ENCODE peak calls at places on chromosomes 11 and 22, in seven cellular contexts. P is left lung, E is fibroblast of mammary gland, G is right lobe of liver, M is colonic mucosa, C is stomach, T is mammary epithelial cell. Y is an unnamed sample.

GRCh38 chr11:30423886-30424285 is 101.0 kb downstream of the ARL14EP start:
- DNase-seq in G (no peak), E (no peak), T (no peak), P (no peak), C (no peak), M (no peak), Y (no peak)

GRCh38 chr11:61083601-61084147 is 18.6 kb upstream of the CD5 start:
- DNase-seq in P (peak; percentile 35), M (no peak), G (no peak), T (no peak), E (no peak), C (no peak), Y (no peak)

GRCh38 chr11:100932474-100933100 is 197.0 kb downstream of the PGR start:
- DNase-seq in P (no peak), E (peak; percentile 57), M (no peak), G (no peak), C (no peak), T (peak; percentile 26), Y (peak; percentile 56)

GRCh38 chr11:130652671-130653335 is 204.4 kb downstream of the ADAMTS15 start:
- DNase-seq in G (peak; percentile 82), E (peak; percentile 96), M (no peak), C (peak; percentile 39), P (no peak), T (no peak), Y (peak; percentile 98)

GRCh38 chr11:72418834-72419560 is 15.3 kb downstream of the CLPB start:
- DNase-seq in T (no peak), G (no peak), P (no peak), C (no peak), E (no peak), M (no peak), Y (no peak)

GRCh38 chr11:72141066-72141465 is 5.5 kb downstream of the FOLR3 start:
- DNase-seq in T (peak; percentile 92), P (no peak), M (no peak), G (no peak), E (peak; percentile 94), C (no peak), Y (peak; percentile 76)

GRCh38 chr22:23382796-23383195 is 197.3 kb downstream of the IGLL1 start:
- DNase-seq in E (no peak), M (no peak), P (no peak), C (no peak), T (no peak), G (peak; percentile 14), Y (no peak)

GRCh38 chr11:111913997-111914396 is 1.5 kb downstream of the HSPB2 start:
- DNase-seq in C (no peak), E (peak; percentile 69), M (no peak), G (no peak), T (no peak), P (no peak), Y (peak; percentile 60)

GRCh38 chr11:46026616-46027293 is 94.5 kb downstream of the PHF21A start:
- DNase-seq in P (no peak), G (no peak), E (peak; percentile 49), C (no peak), T (peak; percentile 18), M (no peak), Y (peak; percentile 48)

GRCh38 chr11:31173926-31174680 is 195.4 kb downstream of the DCDC1 start:
- DNase-seq in G (no peak), T (no peak), P (no peak), M (no peak), E (no peak), C (no peak), Y (no peak)

GRCh38 chr11:45933131-45933821 is 10.8 kb downstream of the LARGE2 start:
- DNase-seq in T (peak; percentile 40), C (peak; percentile 79), G (peak; percentile 78), P (peak; percentile 68), M (no peak), E (peak; percentile 52), Y (no peak)

DNA sequence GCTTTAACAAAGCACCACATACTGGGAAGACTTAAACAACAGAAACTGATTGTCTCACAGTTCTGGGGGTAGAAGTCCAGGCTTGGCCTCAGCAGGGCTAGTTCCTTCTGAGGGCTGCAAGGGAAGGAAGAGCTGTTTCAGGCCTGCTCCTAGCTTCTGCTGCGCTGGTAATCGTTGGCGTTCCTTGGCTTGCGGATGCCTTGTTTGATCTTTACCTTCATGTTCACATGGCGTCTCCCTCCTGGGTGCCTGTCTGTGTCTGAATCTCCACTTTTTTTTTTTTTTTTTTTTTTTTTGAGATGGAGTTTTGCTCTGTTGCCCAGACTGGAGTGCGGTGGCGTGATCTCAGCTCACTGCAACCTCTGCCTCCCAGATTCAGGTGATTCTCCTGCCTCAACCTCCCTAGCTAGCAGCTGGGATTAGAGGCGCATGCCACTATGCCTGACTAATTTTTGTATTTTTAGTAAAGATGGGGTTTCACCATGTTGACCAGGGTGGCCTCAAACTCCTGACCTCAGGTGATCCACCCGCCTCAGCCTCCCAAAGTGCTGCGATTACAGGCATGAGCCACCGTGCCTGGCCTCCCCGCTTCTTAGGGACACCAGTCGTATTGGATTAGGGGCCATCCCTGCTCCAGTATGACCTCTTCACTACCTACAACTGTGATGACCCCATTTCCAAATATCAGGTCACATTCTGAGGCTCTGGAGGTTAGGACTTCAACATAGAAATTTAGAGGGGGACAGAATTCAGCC is 11.0 kb downstream of the SSTR3 start:
- DNase-seq in M (no peak), E (no peak), C (no peak), G (no peak), P (peak; percentile 33), T (no peak), Y (no peak)
- H3K4me3 ChIP-seq in M (no peak overlapping the region), E (no peak overlapping the region), C (no peak overlapping the region), G (no peak overlapping the region), P (no peak overlapping the region), T (no peak overlapping the region), Y (no peak overlapping the region)

DNA sequence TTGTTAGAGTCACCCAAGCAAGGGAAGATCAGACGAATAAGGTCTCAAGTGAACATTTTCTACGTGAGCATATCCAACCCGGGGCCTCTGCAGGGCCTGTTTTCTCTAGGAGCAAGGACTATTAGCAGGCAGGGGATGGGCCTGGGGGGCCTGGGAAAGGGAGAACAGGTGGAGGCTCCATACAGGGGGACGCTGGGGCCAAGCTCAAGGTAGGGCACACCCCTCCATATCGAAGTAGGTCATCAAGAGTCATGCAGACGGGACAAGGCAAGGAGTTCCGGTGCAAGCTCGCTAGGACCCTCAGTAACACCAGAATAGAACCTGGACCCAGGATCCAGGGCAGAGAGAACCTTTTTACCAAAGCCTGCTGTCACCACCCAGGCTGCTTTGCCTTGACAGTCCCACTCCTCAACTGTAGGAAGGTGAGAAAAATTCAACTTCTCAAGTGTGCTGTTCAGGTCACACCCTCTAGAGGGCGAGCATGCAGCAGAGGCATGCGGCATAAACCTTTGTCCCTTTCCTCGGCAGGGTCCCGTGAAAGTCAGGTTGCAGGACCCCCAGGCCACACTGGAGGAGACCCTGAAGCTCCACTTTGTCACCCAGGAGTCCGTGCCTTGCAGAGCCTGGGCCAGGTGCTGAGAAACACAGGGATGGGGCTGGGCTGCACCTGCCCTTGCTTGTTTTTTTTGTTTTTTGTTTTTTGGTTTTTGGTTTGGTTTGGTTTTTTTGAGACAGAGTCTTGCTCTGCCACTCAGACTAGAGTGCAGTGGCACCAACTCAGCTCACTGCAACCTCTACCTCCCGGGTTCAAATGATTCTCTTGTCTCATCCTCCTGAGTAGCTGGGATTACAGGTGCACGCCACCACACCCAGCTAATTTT is 8.6 kb upstream of the APOBEC3B start:
- DNase-seq in G (no peak), T (no peak), C (peak; percentile 64), E (peak; percentile 8), P (no peak), M (peak; percentile 53), Y (peak; percentile 10)
- TF ChIP-seq CTCF in G (peak; percentile 68), T (peak; percentile 89), C (no peak), E (peak; percentile 67), P (peak; percentile 70), M (peak; percentile 46), Y (peak; percentile 69)

DNA sequence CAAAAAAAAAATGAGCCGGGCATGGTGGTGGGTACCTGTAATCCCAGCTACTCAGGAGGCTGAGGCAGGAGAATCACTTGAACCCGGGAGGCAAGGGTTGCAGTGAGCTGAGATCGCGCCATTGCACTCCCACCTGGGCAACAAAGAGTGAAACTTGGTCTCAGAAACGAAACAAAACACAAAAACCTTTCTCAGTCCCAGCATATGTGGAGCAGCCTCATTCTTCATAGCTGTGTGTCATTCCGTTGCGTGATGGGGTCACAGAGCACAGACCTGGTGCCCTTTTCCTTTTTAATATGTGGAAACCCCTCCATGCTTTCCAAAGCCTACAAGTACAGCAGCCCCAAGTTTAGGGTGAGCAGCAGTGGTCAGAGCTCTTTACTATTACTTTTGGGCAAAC is 13.7 kb downstream of the PEX26 start:
- DNase-seq in P (no peak), C (no peak), T (no peak), E (peak; percentile 30), G (no peak), M (no peak), Y (no peak)
- H3K4me3 ChIP-seq in P (no peak overlapping the region), C (peak overlapping the region; percentile 32), T (peak overlapping the region; percentile 49), E (peak overlapping the region; percentile 37), G (peak overlapping the region; percentile 51), M (peak overlapping the region; percentile 5), Y (peak overlapping the region; percentile 22)

DNA sequence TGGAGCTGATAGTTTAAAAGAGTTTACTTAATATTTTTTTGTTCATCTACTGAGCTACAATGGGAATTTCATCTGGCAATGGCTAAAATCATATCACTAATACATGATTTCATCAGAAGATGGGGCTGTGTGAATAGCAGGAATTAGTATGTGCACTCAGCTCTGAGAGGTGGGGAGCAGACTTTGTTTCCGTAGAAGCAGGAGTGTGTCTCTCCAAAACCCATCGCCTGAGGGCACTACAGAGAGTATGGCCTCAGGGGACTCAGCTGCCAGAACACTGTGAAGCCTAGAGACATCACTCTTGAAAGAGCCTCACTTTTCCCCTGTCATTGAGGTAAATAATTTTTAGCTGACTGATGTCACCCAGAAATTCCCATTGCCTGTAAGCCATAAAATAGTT is 261.4 kb upstream of the ISX start:
- DNase-seq in P (no peak), E (no peak), T (no peak), M (no peak), C (no peak), G (no peak), Y (no peak)
- TF ChIP-seq CTCF in P (no peak), E (no peak), T (no peak), M (no peak), C (no peak), G (no peak), Y (no peak)

Y was measured in fibroblast of villous mesenchyme.